ENCODE peak calls at places on chromosomes 6 and 20, in seven cellular contexts. P is fibroblast of mammary gland; T is GM23248; M is naive thymus-derived CD8-positive, alpha-beta T cell; K is Caki2; A is right lobe of liver; Y is stimulated activated CD8-positive, alpha-beta memory T cell treated with anti-CD3 and anti-CD28 coated beads, Interleukin-4, amount 100 ng/mL, for 48 hours. L is an unnamed sample.

GRCh38 chr6:27296106-27296783 is 15.8 kb downstream of the POM121L2 start:
- DNase-seq in P (peak; percentile 47), T (peak; percentile 60), M (no peak), K (peak; percentile 66), A (no peak), Y (no peak), L (no peak)

GRCh38 chr6:107812370-107812769 is 11.7 kb downstream of the SCML4 start:
- DNase-seq in P (no peak), T (no peak), M (no peak), K (no peak), A (no peak), Y (no peak), L (no peak)

GRCh38 chr6:4776493-4776966 is 326 bp downstream of the CDYL start:
- DNase-seq in P (no peak), T (peak; percentile 79), M (peak; percentile 45), K (no peak), A (no peak), Y (peak; percentile 50), L (no peak)

GRCh38 chr6:96391776-96392175 is 129.8 kb upstream of the UFL1 start:
- DNase-seq in P (no peak), T (peak; percentile 1), M (peak; percentile 6), K (no peak), A (no peak), Y (peak; percentile 26), L (no peak)

GRCh38 chr6:3861424-3861823 is 12.3 kb downstream of the FAM50B start:
- DNase-seq in P (no peak), T (no peak), M (no peak), K (no peak), A (no peak), Y (no peak), L (no peak)

GRCh38 chr6:1840491-1841121 is 230.9 kb downstream of the FOXC1 start:
- DNase-seq in P (peak; percentile 64), T (no peak), M (no peak), K (no peak), A (no peak), Y (no peak), L (no peak)

GRCh38 chr6:5179917-5180316 is 80.8 kb downstream of the LYRM4 start:
- DNase-seq in P (no peak), T (no peak), M (no peak), K (peak; percentile 23), A (no peak), Y (no peak), L (no peak)

GRCh38 chr20:5932796-5933195 is 17.5 kb downstream of the TRMT6 start:
- DNase-seq in P (no peak), T (no peak), M (no peak), K (no peak), A (no peak), Y (no peak), L (no peak)

GRCh38 chr6:89368107-89368506 is 15.6 kb upstream of the UBE2J1 start:
- DNase-seq in P (peak; percentile 62), T (peak; percentile 71), M (peak; percentile 51), K (no peak), A (no peak), Y (peak; percentile 83), L (no peak)

GRCh38 chr6:71386215-71386614 is 97.6 kb downstream of the OGFRL1 start:
- DNase-seq in P (no peak), T (no peak), M (no peak), K (no peak), A (no peak), Y (no peak), L (no peak)

GRCh38 chr20:25461766-25462165 is 54.3 kb downstream of the GINS1 start:
- DNase-seq in P (no peak), T (no peak), M (no peak), K (no peak), A (no peak), Y (no peak), L (no peak)

GRCh38 chr6:157240059-157240959 is 83.0 kb downstream of the TMEM242 start:
- DNase-seq in P (peak; percentile 82), T (peak; percentile 93), M (no peak), K (peak; percentile 7), A (peak; percentile 43), Y (no peak), L (no peak)

GRCh38 chr20:35269055-35269781 is 8.7 kb downstream of the MMP24OS start:
- DNase-seq in P (peak; percentile 58), T (peak; percentile 77), M (peak; percentile 39), K (peak; percentile 61), A (no peak), Y (peak; percentile 75), L (peak; percentile 78)